ENCODE peak calls at places on chromosomes 5 and 9, in eight cellular contexts. B is CD8-positive, alpha-beta T cell; G is hepatocyte; C is psoas muscle; V is CD4-positive, alpha-beta T cell; S is brain microvascular endothelial cell; Y is heart left ventricle; X is heart right ventricle. L is an unnamed sample.

GRCh38 chr5:5418006-5418405 is 4.5 kb upstream of the ICE1 start:
- DNase-seq in S (no peak), B (no peak), C (no peak), V (no peak), Y (no peak), X (no peak), G (no peak), L (no peak)

GRCh38 chr9:37295796-37296195 is 126.7 kb upstream of the GRHPR start:
- DNase-seq in X (no peak), Y (no peak), B (no peak), G (no peak), S (no peak), V (no peak), C (no peak), L (no peak)

GRCh38 chr5:100186181-100186580 is 349.0 kb upstream of the FAM174A start:
- DNase-seq in C (no peak), G (no peak), B (no peak), S (no peak), V (no peak), X (no peak), Y (no peak), L (no peak)

GRCh38 chr9:69171049-69171448 is 3.0 kb upstream of the TJP2 start:
- DNase-seq in V (no peak), B (no peak), G (peak; percentile 50), X (no peak), S (no peak), Y (no peak), C (no peak), L (no peak)

GRCh38 chr5:156595132-156595787 is 254.8 kb upstream of the PPP1R2B start:
- DNase-seq in C (peak; percentile 55), Y (peak; percentile 62), V (no peak), B (no peak), G (peak; percentile 42), X (peak; percentile 47), S (no peak), L (no peak)

GRCh38 chr5:39424751-39425524 is at the start of gene DAB2:
- DNase-seq in X (peak; percentile 84), Y (peak; percentile 93), V (peak; percentile 20), B (peak; percentile 65), C (peak; percentile 89), S (peak; percentile 92), G (peak; percentile 90), L (peak; percentile 93)

GRCh38 chr5:4862500-4862899 is 277.6 kb upstream of the ADAMTS16 start:
- DNase-seq in V (no peak), B (no peak), Y (no peak), S (peak; percentile 14), G (peak; percentile 60), X (no peak), C (no peak), L (no peak)

GRCh38 chr9:33659915-33660314 is 135.4 kb upstream of the PRSS3 start:
- DNase-seq in X (no peak), V (no peak), S (no peak), G (no peak), B (no peak), C (no peak), Y (no peak), L (no peak)

GRCh38 chr9:15416880-15417279 is 5.8 kb upstream of the SNAPC3 start:
- DNase-seq in G (peak; percentile 60), Y (no peak), B (peak; percentile 60), S (peak; percentile 59), V (peak; percentile 35), X (no peak), C (no peak), L (no peak)

GRCh38 chr5:126481243-126481642 is 58.0 kb downstream of the GRAMD2B start:
- DNase-seq in V (no peak), Y (no peak), G (no peak), X (no peak), B (no peak), C (no peak), S (no peak), L (no peak)

GRCh38 chr5:181207214-181207959 is 2.4 kb upstream of the TRIM7 start:
- DNase-seq in X (peak; percentile 80), B (peak; percentile 83), V (peak; percentile 61), S (peak; percentile 95), G (peak; percentile 86), Y (peak; percentile 88), C (peak; percentile 80), L (peak; percentile 86)

GRCh38 chr5:93078082-93079038 is 502.7 kb downstream of the NR2F1-AS1 start:
- DNase-seq in X (peak; percentile 24), G (peak; percentile 74), C (peak; percentile 33), Y (peak; percentile 53), S (peak; percentile 98), B (no peak), V (no peak), L (no peak)

GRCh38 chr5:95718203-95718602 is 12.9 kb upstream of the RHOBTB3 start:
- DNase-seq in G (no peak), Y (no peak), B (no peak), S (no peak), X (no peak), C (no peak), V (no peak), L (no peak)

GRCh38 chr9:101737705-101738565 is 512 bp downstream of the GRIN3A start:
- DNase-seq in Y (peak; percentile 54), C (no peak), V (no peak), S (no peak), X (peak; percentile 15), B (no peak), G (peak; percentile 46), L (peak; percentile 61)

GRCh38 chr5:26894719-26895263 is 143.6 kb downstream of the CDH9 start:
- DNase-seq in X (no peak), S (peak; percentile 0), Y (no peak), G (no peak), B (no peak), V (no peak), C (no peak), L (no peak)

GRCh38 chr5:143182901-143183820 is 220.3 kb downstream of the NR3C1 start:
- DNase-seq in X (peak; percentile 43), G (peak; percentile 50), V (no peak), C (peak; percentile 35), Y (no peak), S (no peak), B (no peak), L (no peak)

GRCh38 chr5:95931118-95931833 is 30.4 kb downstream of the ELL2 start:
- DNase-seq in B (no peak), C (no peak), Y (no peak), X (no peak), V (no peak), S (no peak), G (no peak), L (no peak)

GRCh38 chr9:133163559-133164208 is at the start of gene GBGT1:
- DNase-seq in V (peak; percentile 18), S (no peak), Y (peak; percentile 92), G (peak; percentile 63), X (peak; percentile 86), C (peak; percentile 75), B (peak; percentile 58), L (peak; percentile 87)

GRCh38 chr9:86324901-86325300 is 29.3 kb downstream of the TUT7 start:
- DNase-seq in B (no peak), V (no peak), X (no peak), C (no peak), G (no peak), S (no peak), Y (no peak), L (no peak)

GRCh38 chr5:143061161-143061945 is 291.2 kb downstream of the ARHGAP26 start:
- DNase-seq in X (no peak), G (no peak), C (no peak), S (no peak), V (no peak), Y (no peak), B (no peak), L (no peak)

GRCh38 chr9:27939186-27939585 is 365.9 kb upstream of the C9orf72 start:
- DNase-seq in G (no peak), C (no peak), X (no peak), Y (no peak), S (no peak), B (no peak), V (no peak), L (no peak)

GRCh38 chr9:104682642-104683041 is 11.7 kb upstream of the OR13D1 start:
- DNase-seq in X (no peak), S (peak; percentile 16), G (peak; percentile 61), B (no peak), Y (no peak), C (no peak), V (no peak), L (no peak)

GRCh38 chr5:1936413-1936812 is 53.7 kb upstream of the IRX4 start:
- DNase-seq in C (no peak), G (no peak), X (no peak), Y (no peak), B (no peak), S (no peak), V (no peak), L (peak; percentile 15)

GRCh38 chr5:83133797-83134196 is 56.5 kb downstream of the XRCC4 start:
- DNase-seq in Y (no peak), C (no peak), X (no peak), S (no peak), G (no peak), B (no peak), V (no peak), L (peak; percentile 51)
- TF ChIP-seq CTCF in Y (no peak), C (no peak), X (no peak), S (no peak), G (no peak), B (no peak), V (no peak), L (no peak)

DNA sequence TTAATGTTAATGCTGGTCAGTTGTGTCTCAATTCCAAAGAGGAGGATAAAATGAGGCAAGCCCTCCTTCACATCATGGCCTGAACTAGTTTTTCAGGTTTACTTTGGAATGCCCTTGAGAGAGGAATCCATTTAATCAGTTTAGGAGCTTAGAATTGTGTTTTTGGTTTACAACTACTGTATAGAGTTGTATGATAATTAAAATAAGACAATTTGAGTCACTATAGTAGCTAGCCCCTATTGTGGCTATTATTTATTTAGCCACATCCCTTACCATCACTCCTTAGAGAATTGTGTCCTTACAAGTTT is 107.8 kb upstream of the PRLR start:
- DNase-seq in X (no peak), Y (no peak), S (no peak), G (no peak), B (no peak), C (no peak), V (no peak), L (no peak)
- H3K27ac ChIP-seq in X (no peak overlapping the region), Y (no peak overlapping the region), S (no peak overlapping the region), G (peak overlapping the region; percentile 59), B (no peak overlapping the region), C (no peak overlapping the region), V (no peak overlapping the region), L (no peak overlapping the region)

GRCh38 chr5:134070648-134070978 is 43.9 kb upstream of the TCF7 start:
- DNase-seq in Y (no peak), C (no peak), X (no peak), V (no peak), B (no peak), S (peak; percentile 24), G (peak; percentile 44), L (no peak)
- TF ChIP-seq CTCF in Y (no peak), C (no peak), X (no peak), V (peak; percentile 10), B (no peak), S (peak; percentile 32), G (no peak), L (no peak)

DNA sequence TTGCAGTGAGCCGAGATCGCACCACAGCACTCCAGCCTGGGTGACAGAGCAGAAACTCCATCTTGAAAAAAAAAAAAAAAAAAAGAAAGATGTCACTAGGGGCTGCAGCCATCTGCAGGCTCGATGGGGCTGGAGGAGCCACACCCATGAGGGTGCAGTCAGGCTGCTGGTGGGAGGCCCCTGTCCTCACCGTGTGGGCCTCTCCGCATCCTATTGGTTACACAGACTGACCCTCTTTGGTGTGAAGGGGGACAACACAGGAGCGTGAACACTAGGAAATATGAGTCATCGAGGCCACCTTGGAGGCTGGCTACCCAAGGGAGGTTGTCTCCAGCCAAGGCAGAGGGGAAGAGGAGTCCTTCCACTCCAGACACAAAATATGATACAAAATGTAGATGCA is 14.0 kb upstream of the FAM193B start:
- DNase-seq in B (no peak), S (no peak), V (no peak), G (no peak), Y (no peak), C (no peak), X (no peak), L (no peak)
- H3K27ac ChIP-seq in B (no peak overlapping the region), S (no peak overlapping the region), V (no peak overlapping the region), G (no peak overlapping the region), Y (no peak overlapping the region), C (no peak overlapping the region), X (no peak overlapping the region), L (no peak overlapping the region)